ENCODE peak calls at places on chromosomes 12 and 14, in nine cellular contexts. L is NCI-H446 treated with DMSO at 0.1 percent for 48 hours, W is GDM1, V is Calu3, O is mesenchymal stem cell, B is erythroblast, P is T-helper 9 cell, E is AML-193, X is fibroblast of pulmonary artery. S is an unnamed sample.

GRCh38 chr14:73237219-73237785 is at the start of gene PAPLN:
- DNase-seq in W (no peak), P (no peak), V (peak), O (no peak), L (no peak), E (no peak), B (peak), X (peak), S (no peak)

GRCh38 chr12:93957870-93958269 is 190.5 kb upstream of the PLXNC1 start:
- DNase-seq in P (no peak), E (no peak), V (no peak), O (no peak), W (no peak), X (no peak), L (no peak), B (no peak), S (no peak)

GRCh38 chr14:22524784-22525161 is 64.3 kb downstream of the DAD1 start:
- DNase-seq in O (no peak), P (no peak), L (no peak), W (no peak), E (no peak), X (no peak), B (no peak), V (no peak), S (no peak)

GRCh38 chr12:113464852-113465719 is 6.6 kb downstream of the LHX5 start:
- DNase-seq in V (no peak), L (no peak), B (no peak), W (no peak), P (no peak), O (no peak), E (no peak), X (no peak), S (no peak)

GRCh38 chr12:108305520-108305919 is 33.6 kb downstream of the CMKLR1 start:
- DNase-seq in B (no peak), E (no peak), L (no peak), V (peak), X (peak), P (no peak), W (peak), O (peak), S (peak)

GRCh38 chr12:123022846-123023245 is 42.4 kb downstream of the ARL6IP4 start:
- DNase-seq in W (no peak), X (no peak), B (no peak), P (no peak), L (no peak), O (no peak), V (no peak), E (no peak), S (no peak)

GRCh38 chr14:96167224-96168148 is 37.2 kb upstream of the BDKRB2 start:
- DNase-seq in W (no peak), X (peak), E (no peak), P (no peak), L (no peak), V (peak), O (peak), B (no peak), S (peak)

GRCh38 chr12:121888478-121889266 is at the start of gene PSMD9:
- DNase-seq in P (peak), E (peak), W (peak), B (peak), L (peak), V (peak), X (peak), O (peak), S (peak)

GRCh38 chr12:53603196-53603595 is 23.0 kb downstream of the ATF7 start:
- DNase-seq in E (no peak), P (no peak), B (no peak), W (no peak), V (no peak), O (no peak), X (no peak), L (no peak), S (no peak)

GRCh38 chr14:104299993-104300761 is 161.8 kb downstream of the KIF26A start:
- DNase-seq in E (no peak), P (no peak), L (no peak), V (no peak), W (no peak), B (no peak), X (no peak), O (no peak), S (no peak)

GRCh38 chr14:64516969-64517368 is 12.4 kb downstream of the ZBTB1 start:
- DNase-seq in L (no peak), P (no peak), O (no peak), W (no peak), E (no peak), V (no peak), B (no peak), X (no peak), S (no peak)

GRCh38 chr14:34853041-34853440 is 22.1 kb downstream of the BAZ1A start:
- DNase-seq in O (no peak), B (no peak), X (peak), W (no peak), L (no peak), P (no peak), E (no peak), V (no peak), S (no peak)

GRCh38 chr12:71158361-71158882 is 623 bp upstream of the TSPAN8 start:
- DNase-seq in X (peak), E (no peak), B (no peak), W (no peak), L (no peak), P (no peak), O (no peak), V (peak), S (no peak)

GRCh38 chr12:93042684-93043083 is 113.6 kb upstream of the EEA1 start:
- DNase-seq in X (no peak), E (no peak), B (no peak), V (no peak), L (no peak), W (no peak), P (no peak), O (no peak), S (no peak)

GRCh38 chr12:60148831-60149230 is 553.0 kb downstream of the SLC16A7 start:
- DNase-seq in L (no peak), W (no peak), P (no peak), O (peak), E (no peak), V (peak), B (no peak), X (peak), S (peak)

GRCh38 chr12:50992814-50993213 is 33.4 kb downstream of the SLC11A2 start:
- DNase-seq in W (no peak), E (no peak), P (no peak), B (no peak), V (no peak), O (no peak), X (peak), L (no peak), S (no peak)

GRCh38 chr12:65171870-65172269 is 2.5 kb downstream of the LEMD3 start:
- DNase-seq in W (no peak), L (no peak), X (no peak), V (no peak), B (peak), O (peak), E (no peak), P (no peak), S (no peak)

GRCh38 chr12:124448241-124448954 is 119.0 kb downstream of the NCOR2 start:
- DNase-seq in P (no peak), O (no peak), E (no peak), W (no peak), B (no peak), V (no peak), X (no peak), L (no peak), S (no peak)

GRCh38 chr12:104333692-104334255 is 30.2 kb downstream of the EID3 start:
- DNase-seq in P (no peak), X (no peak), W (no peak), E (no peak), B (no peak), L (no peak), O (no peak), V (no peak), S (no peak)

GRCh38 chr12:122563361-122563760 is 36.3 kb downstream of the KNTC1 start:
- DNase-seq in B (no peak), V (no peak), O (no peak), L (no peak), X (no peak), P (no peak), W (no peak), E (no peak), S (no peak)

GRCh38 chr12:40149673-40150260 is 43.9 kb upstream of the SLC2A13 start:
- DNase-seq in E (no peak), X (peak), W (no peak), L (no peak), O (no peak), P (no peak), B (no peak), V (no peak), S (no peak)

GRCh38 chr14:62947291-62947690 is 98.0 kb downstream of the KCNH5 start:
- DNase-seq in V (no peak), W (no peak), L (no peak), O (no peak), E (no peak), X (no peak), B (no peak), P (no peak), S (no peak)

GRCh38 chr12:84191779-84192178 is 720.8 kb downstream of the SLC6A15 start:
- DNase-seq in P (no peak), B (no peak), X (no peak), W (no peak), O (no peak), L (no peak), E (no peak), V (no peak), S (no peak)

GRCh38 chr12:124949066-124949465 is 34.6 kb upstream of the UBC start:
- DNase-seq in O (no peak), V (no peak), L (no peak), E (no peak), W (no peak), B (no peak), X (no peak), P (no peak), S (no peak)

GRCh38 chr12:19095869-19096480 is 33.6 kb upstream of the PLEKHA5 start:
- DNase-seq in V (peak), W (no peak), L (no peak), E (no peak), P (no peak), O (peak), B (no peak), X (peak), S (peak)

GRCh38 chr14:21506557-21506956 is 4.6 kb downstream of the METTL3 start:
- DNase-seq in P (no peak), W (no peak), O (no peak), L (no peak), V (no peak), X (no peak), E (no peak), B (no peak), S (no peak)

GRCh38 chr12:1933342-1933992 is 15.0 kb upstream of the CACNA2D4 start:
- DNase-seq in E (no peak), L (peak), X (no peak), B (no peak), P (no peak), O (peak), W (no peak), V (no peak), S (no peak)

GRCh38 chr12:49553512-49554088 is 14.3 kb downstream of the MCRS1 start:
- DNase-seq in L (no peak), P (no peak), E (peak), X (peak), B (peak), O (peak), V (peak), W (no peak), S (no peak)

GRCh38 chr14:59463773-59464650 is 1.2 kb downstream of the GPR135 start:
- DNase-seq in E (no peak), P (no peak), V (no peak), O (no peak), B (peak), W (no peak), X (no peak), L (no peak), S (no peak)

GRCh38 chr14:20608383-20609095 is 17.4 kb upstream of the RNASE12 start:
- DNase-seq in P (no peak), W (no peak), V (no peak), X (no peak), E (no peak), B (no peak), L (no peak), O (no peak), S (no peak)

GRCh38 chr12:13197526-13198141 is 1.1 kb downstream of the EMP1 start:
- DNase-seq in W (no peak), L (no peak), E (no peak), X (peak), P (no peak), O (peak), V (no peak), B (no peak), S (no peak)